ENCODE peak calls at places on chromosome 22, in eight cellular contexts. R, H, Y, E, D, O, B and P are unnamed samples.

GRCh38 chr22:19991645-19992451 is 24.8 kb downstream of the ARVCF start:
- DNase-seq in R (peak), H (peak), Y (no peak), E (no peak), D (no peak), O (no peak), B (peak), P (no peak)

GRCh38 chr22:25488244-25489020 is 76.0 kb upstream of the GRK3 start:
- DNase-seq in R (peak), H (peak), Y (peak), E (no peak), D (peak), O (no peak), B (peak), P (no peak)

GRCh38 chr22:50199836-50200332 is 927 bp upstream of the SELENOO start:
- DNase-seq in R (no peak), H (no peak), Y (no peak), E (no peak), D (peak), O (no peak), B (no peak), P (no peak)

GRCh38 chr22:40498454-40499186 is 128.2 kb downstream of the SGSM3 start:
- DNase-seq in R (peak), H (no peak), Y (no peak), E (no peak), D (peak), O (no peak), B (no peak), P (no peak)

GRCh38 chr22:20432244-20432686 is 5.4 kb downstream of the SCARF2 start:
- DNase-seq in R (no peak), H (no peak), Y (no peak), E (no peak), D (no peak), O (no peak), B (no peak), P (no peak)

GRCh38 chr22:24408630-24409029 is 18.8 kb upstream of the ADORA2A start:
- DNase-seq in R (no peak), H (no peak), Y (no peak), E (no peak), D (no peak), O (no peak), B (peak), P (no peak)

GRCh38 chr22:22591348-22592299 is 32.6 kb upstream of the PRAME start:
- DNase-seq in R (no peak), H (no peak), Y (no peak), E (no peak), D (no peak), O (no peak), B (no peak), P (no peak)

GRCh38 chr22:27043246-27043645 is 385.9 kb downstream of the MIAT start:
- DNase-seq in R (no peak), H (no peak), Y (no peak), E (no peak), D (no peak), O (no peak), B (no peak), P (no peak)

GRCh38 chr22:20220629-20221026 is 47.5 kb downstream of the RTN4R start:
- DNase-seq in R (no peak), H (no peak), Y (no peak), E (no peak), D (no peak), O (no peak), B (no peak), P (no peak)

GRCh38 chr22:46696225-46696518 is 41.9 kb downstream of the CERK start:
- DNase-seq in R (no peak), H (no peak), Y (no peak), E (no peak), D (peak), O (no peak), B (peak), P (no peak)

GRCh38 chr22:37732699-37733607 is 36.1 kb downstream of the TRIOBP start:
- DNase-seq in R (no peak), H (no peak), Y (no peak), E (no peak), D (no peak), O (no peak), B (no peak), P (no peak)

GRCh38 chr22:21041937-21042336 is 3.8 kb upstream of the LRRC74B start:
- DNase-seq in R (peak), H (no peak), Y (no peak), E (no peak), D (no peak), O (no peak), B (no peak), P (no peak)

GRCh38 chr22:31681625-31682345 is 19.8 kb upstream of the PISD start:
- DNase-seq in R (peak), H (no peak), Y (no peak), E (no peak), D (no peak), O (no peak), B (no peak), P (no peak)

GRCh38 chr22:45006101-45006872 is 3.5 kb downstream of the PHF21B start:
- DNase-seq in R (no peak), H (peak), Y (no peak), E (no peak), D (no peak), O (no peak), B (no peak), P (no peak)

GRCh38 chr22:23181763-23182288 is 1.5 kb downstream of the BCR start:
- DNase-seq in R (no peak), H (no peak), Y (no peak), E (no peak), D (no peak), O (no peak), B (no peak), P (no peak)

GRCh38 chr22:24772493-24773220 is 1.9 kb downstream of the PIWIL3 start:
- DNase-seq in R (peak), H (no peak), Y (no peak), E (no peak), D (peak), O (no peak), B (no peak), P (no peak)

GRCh38 chr22:25930710-25931353 is 188.8 kb downstream of the MYO18B start:
- DNase-seq in R (no peak), H (no peak), Y (no peak), E (no peak), D (no peak), O (no peak), B (no peak), P (no peak)

GRCh38 chr22:36577019-36577418 is 48.1 kb upstream of the EIF3D start:
- DNase-seq in R (peak), H (no peak), Y (no peak), E (no peak), D (no peak), O (no peak), B (no peak), P (no peak)

GRCh38 chr22:42673898-42674390 is 24.8 kb upstream of the CYB5R3 start:
- DNase-seq in R (peak), H (no peak), Y (no peak), E (no peak), D (peak), O (no peak), B (no peak), P (no peak)

GRCh38 chr22:37483594-37484114 is 2.5 kb downstream of the MFNG start:
- DNase-seq in R (peak), H (no peak), Y (no peak), E (no peak), D (no peak), O (no peak), B (no peak), P (no peak)

GRCh38 chr22:46769191-46769675 is 6.8 kb downstream of the TBC1D22A start:
- DNase-seq in R (no peak), H (no peak), Y (no peak), E (no peak), D (no peak), O (no peak), B (peak), P (no peak)